ENCODE peak calls at places on chromosomes 5 and 9, in ten cellular contexts. Z, F, G, R, M, P, K, Y, C and O are unnamed samples.

GRCh38 chr9:113343732-113344231 is 3.7 kb upstream of the WDR31 start:
- DNase-seq in F (peak; percentile 89), Y (peak; percentile 83), G (no peak), M (peak; percentile 89), K (peak; percentile 69), P (peak; percentile 22), C (peak; percentile 84), Z (no peak), R (no peak), O (peak; percentile 67)

GRCh38 chr9:97924386-97924785 is 2.1 kb upstream of the TRMO start:
- DNase-seq in F (no peak), G (no peak), M (no peak), P (no peak), C (no peak), R (no peak), K (no peak), Z (no peak), Y (no peak), O (no peak)

GRCh38 chr5:166088389-166089039 is 2202.9 kb upstream of the WWC1 start:
- DNase-seq in Z (no peak), C (no peak), K (no peak), F (no peak), G (no peak), Y (no peak), R (no peak), M (no peak), P (no peak), O (no peak)

GRCh38 chr9:130336027-130336595 is 70.6 kb downstream of the HMCN2 start:
- DNase-seq in C (no peak), F (no peak), G (no peak), Z (no peak), M (no peak), R (no peak), Y (no peak), K (no peak), P (no peak), O (no peak)

GRCh38 chr5:101605700-101606099 is 690.4 kb downstream of the SLCO4C1 start:
- DNase-seq in R (no peak), F (no peak), C (no peak), Z (no peak), M (no peak), G (no peak), Y (no peak), P (no peak), K (no peak), O (no peak)

GRCh38 chr9:130234340-130235260 is 31.0 kb upstream of the HMCN2 start:
- DNase-seq in Y (peak; percentile 73), F (no peak), M (no peak), K (no peak), P (no peak), Z (no peak), C (no peak), G (peak; percentile 6), R (no peak), O (no peak)

GRCh38 chr5:96657068-96657467 is 5.1 kb upstream of the CAST start:
- DNase-seq in M (no peak), R (no peak), Z (peak; percentile 64), G (peak; percentile 94), P (no peak), Y (no peak), F (peak; percentile 41), K (no peak), C (peak; percentile 58), O (no peak)

GRCh38 chr5:79561525-79561893 is 47.6 kb upstream of the HOMER1 start:
- DNase-seq in C (no peak), Z (no peak), G (no peak), F (no peak), K (no peak), R (no peak), P (no peak), Y (no peak), M (no peak), O (no peak)

GRCh38 chr9:105406369-105406768 is 41.5 kb upstream of the FSD1L start:
- DNase-seq in P (no peak), G (no peak), M (no peak), Y (no peak), Z (no peak), R (no peak), K (no peak), F (no peak), C (no peak), O (no peak)

GRCh38 chr5:68533571-68534051 is 318.1 kb downstream of the PIK3R1 start:
- DNase-seq in P (no peak), Z (no peak), Y (no peak), C (no peak), G (no peak), R (no peak), F (no peak), K (no peak), M (no peak), O (peak; percentile 72)

GRCh38 chr9:78365979-78366697 is 69.2 kb downstream of the PSAT1 start:
- DNase-seq in R (no peak), F (no peak), K (no peak), P (no peak), C (peak; percentile 42), Z (no peak), G (peak; percentile 52), Y (no peak), M (no peak), O (no peak)

GRCh38 chr9:131697908-131698714 is 41.8 kb downstream of the RAPGEF1 start:
- DNase-seq in C (no peak), G (no peak), P (no peak), K (no peak), Y (no peak), R (peak; percentile 66), M (no peak), F (no peak), Z (no peak), O (no peak)
- H3K4me1 ChIP-seq in C (peaks cover 17% of the 10 kb centered on the region), G (peaks cover 7% of the 10 kb centered on the region), P (peaks cover 11% of the 10 kb centered on the region), K (peaks cover 99% of the 10 kb centered on the region), Y (peaks cover under 1% of the 10 kb centered on the region), R (peaks cover 24% of the 10 kb centered on the region), M (peaks cover 67% of the 10 kb centered on the region), F (peaks cover 29% of the 10 kb centered on the region), Z (peaks cover 21% of the 10 kb centered on the region), O (peaks cover 3% of the 10 kb centered on the region)

GRCh38 chr5:64333891-64334290 is 168.2 kb downstream of the RNF180 start:
- DNase-seq in Y (no peak), P (no peak), G (no peak), F (no peak), C (no peak), K (no peak), M (no peak), R (no peak), Z (no peak), O (no peak)

GRCh38 chr5:64344501-64344900 is 161.3 kb upstream of the RGS7BP start:
- DNase-seq in Y (no peak), M (no peak), P (no peak), R (no peak), F (no peak), C (no peak), Z (no peak), G (no peak), K (no peak), O (no peak)

GRCh38 chr5:64340293-64340692 is 165.5 kb upstream of the RGS7BP start:
- DNase-seq in C (no peak), R (no peak), F (no peak), P (no peak), M (no peak), Y (no peak), K (no peak), Z (no peak), G (no peak), O (no peak)

GRCh38 chr5:64341340-64341739 is 164.5 kb upstream of the RGS7BP start:
- DNase-seq in M (no peak), Z (no peak), K (no peak), Y (no peak), F (no peak), C (no peak), G (peak; percentile 8), P (no peak), R (no peak), O (no peak)

DNA sequence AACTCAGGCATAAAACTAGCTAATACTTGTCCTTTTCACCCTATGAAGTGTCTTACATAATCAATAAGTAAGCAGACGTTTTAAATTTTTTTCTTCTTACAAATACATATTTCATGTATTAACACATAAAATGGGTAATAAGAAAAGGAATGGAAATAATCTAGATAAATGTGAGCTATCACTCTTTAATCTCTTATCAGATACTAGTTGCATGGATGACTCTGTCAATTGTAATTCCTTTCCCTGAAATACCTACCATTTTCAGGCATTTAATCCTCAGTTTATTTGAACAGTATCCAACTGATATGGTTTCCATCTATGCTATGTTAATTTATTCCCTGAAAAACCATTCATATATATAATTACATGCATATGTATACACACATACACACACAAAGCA is 166.0 kb upstream of the RGS7BP start:
- DNase-seq in R (no peak), F (no peak), Z (no peak), P (no peak), G (peak; percentile 28), Y (no peak), C (no peak), M (no peak), K (no peak), O (no peak)
- H3K9me3 ChIP-seq in R (no peaks in the 10 kb centered on the region), F (no peaks in the 10 kb centered on the region), Z (no peaks in the 10 kb centered on the region), P (no peaks in the 10 kb centered on the region), G (no peaks in the 10 kb centered on the region), Y (no peaks in the 10 kb centered on the region), C (no peaks in the 10 kb centered on the region), M (peaks cover 9% of the 10 kb centered on the region), K (peaks cover 15% of the 10 kb centered on the region), O (no peaks in the 10 kb centered on the region)

GRCh38 chr5:14700478-14701436 is 36.2 kb downstream of the OTULIN start:
- DNase-seq in C (no peak), Z (no peak), P (no peak), Y (no peak), F (no peak), G (no peak), K (no peak), R (no peak), M (no peak), O (no peak)
- H3K4me1 ChIP-seq in C (no peaks in the 10 kb centered on the region), Z (peaks cover 5% of the 10 kb centered on the region), P (no peaks in the 10 kb centered on the region), Y (peaks cover 10% of the 10 kb centered on the region), F (peaks cover 6% of the 10 kb centered on the region), G (no peaks in the 10 kb centered on the region), K (peaks cover 56% of the 10 kb centered on the region), R (no peaks in the 10 kb centered on the region), M (peaks cover 40% of the 10 kb centered on the region), O (no peaks in the 10 kb centered on the region)

DNA sequence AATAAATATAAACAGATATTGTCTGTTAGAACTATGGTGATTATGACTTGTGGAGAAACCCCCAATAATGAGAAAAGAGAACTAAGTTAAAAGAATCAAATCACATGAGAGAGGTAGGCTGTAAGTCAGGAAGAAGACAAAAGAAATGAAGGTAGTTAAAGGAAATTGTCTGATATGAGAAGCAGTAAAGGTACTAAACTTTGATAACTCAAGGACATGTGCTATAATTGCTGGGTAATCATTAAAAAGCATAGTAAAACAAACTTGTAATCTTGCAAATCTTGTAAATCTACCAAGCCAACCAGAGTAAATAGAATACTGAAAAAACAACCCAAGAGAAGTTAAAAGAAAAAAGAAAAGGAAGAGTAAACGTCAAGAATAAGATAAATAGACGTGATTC is 207.0 kb upstream of the CTNND2 start:
- DNase-seq in K (no peak), P (no peak), Y (no peak), C (no peak), R (no peak), F (no peak), Z (no peak), M (no peak), G (no peak), O (no peak)
- H3K9me3 ChIP-seq in K (no peaks in the 10 kb centered on the region), P (no peaks in the 10 kb centered on the region), Y (no peaks in the 10 kb centered on the region), C (no peaks in the 10 kb centered on the region), R (no peaks in the 10 kb centered on the region), F (no peaks in the 10 kb centered on the region), Z (no peaks in the 10 kb centered on the region), M (no peaks in the 10 kb centered on the region), G (no peaks in the 10 kb centered on the region), O (no peaks in the 10 kb centered on the region)